ENCODE peak calls at places on chromosomes 5 and 9, in eight cellular contexts. K is mucosa of descending colon, F is NCI-H1092, U is omental fat pad, G is SW 1271, O is NCI-H1436, I is neural crest cell, Z is NCI-H2081. R is an unnamed sample.

GRCh38 chr9:114174876-114175771 is 19.8 kb downstream of the COL27A1 start:
- DNase-seq in K (no peak), F (no peak), U (no peak), G (no peak), O (no peak), I (no peak), Z (no peak), R (no peak)

GRCh38 chr5:850511-851006 is at the start of gene ZDHHC11:
- DNase-seq in K (peak), F (no peak), U (no peak), G (no peak), O (peak), I (peak), Z (peak), R (peak)

GRCh38 chr9:69546265-69546664 is 125.9 kb downstream of the APBA1 start:
- DNase-seq in K (no peak), F (peak), U (no peak), G (no peak), O (peak), I (peak), Z (peak), R (no peak)

GRCh38 chr5:168667301-168667859 is 88.2 kb upstream of the PANK3 start:
- DNase-seq in K (no peak), F (no peak), U (no peak), G (no peak), O (no peak), I (no peak), Z (no peak), R (no peak)

GRCh38 chr9:86788456-86788855 is 158.8 kb downstream of the GAS1 start:
- DNase-seq in K (no peak), F (no peak), U (no peak), G (no peak), O (no peak), I (no peak), Z (no peak), R (no peak)

GRCh38 chr5:172841258-172841657 is 7.2 kb downstream of the ERGIC1 start:
- DNase-seq in K (no peak), F (peak), U (no peak), G (no peak), O (no peak), I (no peak), Z (peak), R (no peak)

GRCh38 chr9:135015986-135016640 is 71.4 kb upstream of the OLFM1 start:
- DNase-seq in K (no peak), F (no peak), U (no peak), G (no peak), O (no peak), I (no peak), Z (no peak), R (no peak)

GRCh38 chr9:36337865-36338264 is 62.2 kb downstream of the RNF38 start:
- DNase-seq in K (no peak), F (no peak), U (no peak), G (no peak), O (no peak), I (no peak), Z (no peak), R (no peak)

GRCh38 chr9:135240222-135240621 is 152.8 kb downstream of the OLFM1 start:
- DNase-seq in K (peak), F (no peak), U (no peak), G (no peak), O (no peak), I (no peak), Z (no peak), R (no peak)

GRCh38 chr5:52988335-52989024 is 672 bp upstream of the ITGA2 start:
- DNase-seq in K (no peak), F (no peak), U (no peak), G (no peak), O (no peak), I (no peak), Z (no peak), R (no peak)

GRCh38 chr5:59423021-59423420 is 470.5 kb downstream of the PDE4D start:
- DNase-seq in K (no peak), F (no peak), U (no peak), G (no peak), O (no peak), I (no peak), Z (no peak), R (no peak)

GRCh38 chr5:75656311-75657003 is 45.2 kb downstream of the ANKDD1B start:
- DNase-seq in K (no peak), F (peak), U (no peak), G (no peak), O (peak), I (no peak), Z (no peak), R (peak)

GRCh38 chr5:87020099-87020934 is 247.4 kb upstream of the RASA1 start:
- DNase-seq in K (no peak), F (no peak), U (no peak), G (no peak), O (no peak), I (no peak), Z (no peak), R (no peak)

GRCh38 chr9:132973713-132974112 is 4.8 kb upstream of the GFI1B start:
- DNase-seq in K (no peak), F (no peak), U (no peak), G (no peak), O (no peak), I (no peak), Z (no peak), R (no peak)

GRCh38 chr5:61055434-61056006 is 106.7 kb downstream of the SMIM15 start:
- DNase-seq in K (no peak), F (peak), U (no peak), G (no peak), O (peak), I (no peak), Z (peak), R (peak)

GRCh38 chr5:9559965-9560364 is 14.1 kb upstream of the SEMA5A start:
- DNase-seq in K (no peak), F (no peak), U (no peak), G (no peak), O (no peak), I (no peak), Z (no peak), R (no peak)

GRCh38 chr9:113844466-113844865 is 31.6 kb upstream of the ZNF618 start:
- DNase-seq in K (no peak), F (no peak), U (no peak), G (no peak), O (no peak), I (no peak), Z (no peak), R (no peak)

GRCh38 chr5:140868721-140869554 is at the start of gene PCDHA11:
- DNase-seq in K (no peak), F (peak), U (no peak), G (no peak), O (peak), I (peak), Z (no peak), R (no peak)